ENCODE peak calls at places on chromosomes 7 and 10, in eight cellular contexts. P is MM.1S, G is IMR-90, E is OCI-LY7, S is PC-9, B is choroid plexus epithelial cell, A is endothelial cell, O is left ventricle myocardium inferior. K is an unnamed sample.

GRCh38 chr10:46312953-46313352 is 26.2 kb downstream of the ANTXRL start:
- DNase-seq in P (no peak), G (no peak), E (no peak), S (no peak), B (no peak), A (no peak), O (no peak), K (no peak)

GRCh38 chr10:123402656-123403055 is 248.5 kb downstream of the BUB3 start:
- DNase-seq in P (peak; percentile 80), G (no peak), E (peak; percentile 96), S (no peak), B (no peak), A (no peak), O (no peak), K (no peak)

GRCh38 chr7:102395958-102396709 is at the start of gene PRKRIP1:
- DNase-seq in P (peak; percentile 100), G (peak; percentile 92), E (peak; percentile 100), S (peak; percentile 94), B (peak; percentile 96), A (peak; percentile 76), O (peak; percentile 82), K (peak; percentile 92)

GRCh38 chr10:104349623-104350142 is 4.0 kb upstream of the CFAP58 start:
- DNase-seq in P (peak; percentile 39), G (peak; percentile 68), E (peak; percentile 68), S (peak; percentile 78), B (peak; percentile 88), A (no peak), O (no peak), K (peak; percentile 97)

GRCh38 chr10:75703191-75703861 is 271.9 kb downstream of the LRMDA start:
- DNase-seq in P (no peak), G (no peak), E (no peak), S (no peak), B (no peak), A (no peak), O (no peak), K (no peak)

GRCh38 chr7:46833186-46833585 is 748.7 kb downstream of the TNS3 start:
- DNase-seq in P (no peak), G (no peak), E (no peak), S (no peak), B (no peak), A (no peak), O (no peak), K (no peak)

GRCh38 chr7:13963925-13964324 is 25.5 kb downstream of the ETV1 start:
- DNase-seq in P (no peak), G (no peak), E (no peak), S (no peak), B (no peak), A (no peak), O (no peak), K (no peak)

GRCh38 chr7:151425670-151426075 is 14.3 kb downstream of the CRYGN start:
- DNase-seq in P (no peak), G (peak; percentile 91), E (no peak), S (no peak), B (peak; percentile 93), A (no peak), O (no peak), K (peak; percentile 22)

DNA sequence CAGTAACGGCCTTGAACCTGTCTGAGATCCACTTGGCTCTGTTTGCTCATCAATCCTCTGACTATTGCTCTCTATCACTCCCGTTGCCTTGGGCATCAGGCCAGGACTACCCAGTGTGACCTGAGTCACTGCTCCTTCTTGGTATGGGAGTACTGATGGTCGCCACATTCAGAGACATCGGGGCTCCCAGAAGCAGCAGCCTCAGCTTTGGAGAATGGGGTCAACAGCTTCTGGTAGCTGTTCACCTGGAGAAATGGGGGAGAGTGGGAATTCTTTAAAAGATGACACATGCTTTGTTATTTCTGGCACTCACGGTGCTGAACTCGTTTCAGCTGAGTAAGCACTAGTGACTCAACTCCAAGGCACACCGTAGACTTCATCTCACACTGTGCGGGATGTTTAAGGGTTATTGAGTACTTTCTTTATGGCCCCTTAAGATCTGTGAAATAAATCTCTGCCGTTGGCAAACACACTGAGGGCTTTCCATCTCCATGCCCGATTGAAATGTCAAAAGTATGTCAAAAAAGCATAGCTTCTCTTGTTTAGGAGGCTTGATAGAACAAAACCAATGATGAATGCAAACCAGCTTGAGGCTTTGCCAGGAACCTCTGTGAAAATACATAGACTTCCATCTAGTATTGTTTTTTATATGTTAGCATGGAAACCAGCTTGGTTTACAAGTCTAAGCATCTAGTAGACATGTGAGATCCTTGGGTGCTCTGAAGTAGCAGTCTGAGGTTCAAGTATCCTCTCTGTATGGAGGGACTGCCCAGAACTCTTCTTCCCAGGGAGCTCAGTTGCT is 333.1 kb downstream of the CXCL12 start:
- DNase-seq in P (no peak), G (peak; percentile 78), E (no peak), S (no peak), B (peak; percentile 77), A (no peak), O (no peak), K (peak; percentile 13)
- TF ChIP-seq CTCF in P (no peak), G (no peak), E (no peak), S (no peak), B (no peak), A (no peak), O (no peak), K (no peak)

GRCh38 chr7:65471587-65471986 is 97.9 kb downstream of the ZNF92 start:
- DNase-seq in P (no peak), G (no peak), E (no peak), S (no peak), B (no peak), A (no peak), O (no peak), K (no peak)

GRCh38 chr7:65475734-65476319 is 102.2 kb downstream of the ZNF92 start:
- DNase-seq in P (peak; percentile 95), G (no peak), E (peak; percentile 99), S (peak; percentile 38), B (peak; percentile 47), A (peak; percentile 5), O (no peak), K (no peak)

GRCh38 chr7:65475040-65475726 is 101.5 kb downstream of the ZNF92 start:
- DNase-seq in P (no peak), G (no peak), E (no peak), S (no peak), B (no peak), A (no peak), O (no peak), K (no peak)

GRCh38 chr7:65477326-65477725 is 103.7 kb downstream of the ZNF92 start:
- DNase-seq in P (no peak), G (peak; percentile 5), E (peak; percentile 60), S (no peak), B (peak; percentile 41), A (peak; percentile 22), O (no peak), K (peak; percentile 3)
- TF ChIP-seq CTCF in P (peak; percentile 9), G (no peak), E (peak; percentile 61), S (peak; percentile 16), B (peak; percentile 54), A (peak; percentile 35), O (no peak), K (no peak)

GRCh38 chr7:23106491-23106800 is 861 bp downstream of the KLHL7 start:
- DNase-seq in P (no peak), G (no peak), E (no peak), S (peak; percentile 65), B (no peak), A (no peak), O (no peak), K (no peak)

GRCh38 chr7:23105086-23105643 is 420 bp upstream of the KLHL7 start:
- DNase-seq in P (peak; percentile 23), G (no peak), E (peak; percentile 28), S (no peak), B (peak; percentile 4), A (no peak), O (no peak), K (no peak)

GRCh38 chr7:23106801-23107713 is 1.5 kb downstream of the KLHL7 start:
- DNase-seq in P (no peak), G (peak; percentile 14), E (no peak), S (no peak), B (peak; percentile 24), A (no peak), O (no peak), K (no peak)

GRCh38 chr7:23107781-23108180 is 2.2 kb downstream of the KLHL7 start:
- DNase-seq in P (no peak), G (no peak), E (no peak), S (no peak), B (no peak), A (no peak), O (no peak), K (no peak)

GRCh38 chr7:23105644-23106490 is at the start of gene KLHL7:
- DNase-seq in P (peak; percentile 97), G (peak; percentile 87), E (peak; percentile 96), S (peak; percentile 94), B (peak; percentile 89), A (peak; percentile 95), O (peak; percentile 98), K (peak; percentile 96)
- TF ChIP-seq CTCF in P (peak; percentile 16), G (peak; percentile 20), E (no peak), S (no peak), B (peak; percentile 55), A (no peak), O (peak; percentile 26), K (peak; percentile 16)

GRCh38 chr10:130708465-130708864 is 572.3 kb downstream of the GLRX3 start:
- DNase-seq in P (no peak), G (no peak), E (no peak), S (no peak), B (no peak), A (no peak), O (no peak), K (no peak)

GRCh38 chr10:130709415-130709814 is 573.2 kb downstream of the GLRX3 start:
- DNase-seq in P (no peak), G (no peak), E (no peak), S (no peak), B (no peak), A (no peak), O (no peak), K (no peak)

GRCh38 chr10:130711072-130711471 is 574.9 kb downstream of the GLRX3 start:
- DNase-seq in P (peak; percentile 10), G (no peak), E (no peak), S (no peak), B (no peak), A (no peak), O (no peak), K (no peak)

GRCh38 chr10:130713105-130713504 is 576.9 kb downstream of the GLRX3 start:
- DNase-seq in P (no peak), G (no peak), E (no peak), S (no peak), B (no peak), A (no peak), O (no peak), K (no peak)

GRCh38 chr10:130707389-130707979 is 571.3 kb downstream of the GLRX3 start:
- DNase-seq in P (no peak), G (no peak), E (no peak), S (no peak), B (no peak), A (no peak), O (no peak), K (no peak)
- TF ChIP-seq CTCF in P (no peak), G (no peak), E (peak; percentile 38), S (no peak), B (no peak), A (no peak), O (no peak), K (no peak)